ENCODE peak calls at places on chromosomes 2 and 18, in eight cellular contexts. One of them, this sample, is unnamed.

GRCh38 chr2:145740302-145740701 is 1220.4 kb upstream of the ZEB2 start:
- DNase-seq in IMR-90: peak
- DNase-seq in A549: no peak
- DNase-seq in prostate gland: no peak
- DNase-seq in Peyer's patch: no peak
- DNase-seq in GM12892: no peak
- DNase-seq in body of pancreas: no peak
- DNase-seq in esophagus squamous epithelium: no peak
- DNase-seq in this sample: no peak

GRCh38 chr2:28334527-28334891 is 58.1 kb upstream of the FOSL2 start:
- DNase-seq in IMR-90: no peak
- DNase-seq in A549: no peak
- DNase-seq in prostate gland: no peak
- DNase-seq in Peyer's patch: peak
- DNase-seq in GM12892: no peak
- DNase-seq in body of pancreas: no peak
- DNase-seq in esophagus squamous epithelium: no peak
- DNase-seq in this sample: no peak

GRCh38 chr2:74286725-74287124 is 56.5 kb downstream of the SLC4A5 start:
- DNase-seq in IMR-90: no peak
- DNase-seq in A549: no peak
- DNase-seq in prostate gland: no peak
- DNase-seq in Peyer's patch: no peak
- DNase-seq in GM12892: no peak
- DNase-seq in body of pancreas: no peak
- DNase-seq in esophagus squamous epithelium: no peak
- DNase-seq in this sample: no peak

GRCh38 chr2:104793971-104794370 is 59.9 kb upstream of the POU3F3 start:
- DNase-seq in IMR-90: no peak
- DNase-seq in A549: no peak
- DNase-seq in prostate gland: no peak
- DNase-seq in Peyer's patch: no peak
- DNase-seq in GM12892: no peak
- DNase-seq in body of pancreas: no peak
- DNase-seq in esophagus squamous epithelium: no peak
- DNase-seq in this sample: no peak

GRCh38 chr2:6637329-6637728 is 228.4 kb downstream of the CMPK2 start:
- DNase-seq in IMR-90: no peak
- DNase-seq in A549: no peak
- DNase-seq in prostate gland: no peak
- DNase-seq in Peyer's patch: no peak
- DNase-seq in GM12892: no peak
- DNase-seq in body of pancreas: no peak
- DNase-seq in esophagus squamous epithelium: no peak
- DNase-seq in this sample: no peak

GRCh38 chr2:66531156-66531555 is 96.2 kb downstream of the MEIS1 start:
- DNase-seq in IMR-90: peak
- DNase-seq in A549: no peak
- DNase-seq in prostate gland: no peak
- DNase-seq in Peyer's patch: no peak
- DNase-seq in GM12892: no peak
- DNase-seq in body of pancreas: no peak
- DNase-seq in esophagus squamous epithelium: no peak
- DNase-seq in this sample: no peak

GRCh38 chr18:24368749-24369148 is 28.9 kb downstream of the OSBPL1A start:
- DNase-seq in IMR-90: peak
- DNase-seq in A549: no peak
- DNase-seq in prostate gland: no peak
- DNase-seq in Peyer's patch: no peak
- DNase-seq in GM12892: no peak
- DNase-seq in body of pancreas: no peak
- DNase-seq in esophagus squamous epithelium: no peak
- DNase-seq in this sample: no peak

GRCh38 chr18:35611518-35611917 is 30.0 kb downstream of the GALNT1 start:
- DNase-seq in IMR-90: no peak
- DNase-seq in A549: no peak
- DNase-seq in prostate gland: no peak
- DNase-seq in Peyer's patch: no peak
- DNase-seq in GM12892: no peak
- DNase-seq in body of pancreas: no peak
- DNase-seq in esophagus squamous epithelium: no peak
- DNase-seq in this sample: no peak

GRCh38 chr2:217795706-217796465 is 206.9 kb downstream of the TNS1 start:
- DNase-seq in IMR-90: no peak
- DNase-seq in A549: no peak
- DNase-seq in prostate gland: no peak
- DNase-seq in Peyer's patch: no peak
- DNase-seq in GM12892: no peak
- DNase-seq in body of pancreas: no peak
- DNase-seq in esophagus squamous epithelium: no peak
- DNase-seq in this sample: no peak

GRCh38 chr18:28176933-28177827 is at the start of gene CDH2:
- DNase-seq in IMR-90: peak
- DNase-seq in A549: peak
- DNase-seq in prostate gland: no peak
- DNase-seq in Peyer's patch: peak
- DNase-seq in GM12892: peak
- DNase-seq in body of pancreas: no peak
- DNase-seq in esophagus squamous epithelium: no peak
- DNase-seq in this sample: peak

GRCh38 chr2:229920011-229920781 is 1.6 kb downstream of the TRIP12 start:
- DNase-seq in IMR-90: no peak
- DNase-seq in A549: no peak
- DNase-seq in prostate gland: peak
- DNase-seq in Peyer's patch: no peak
- DNase-seq in GM12892: no peak
- DNase-seq in body of pancreas: no peak
- DNase-seq in esophagus squamous epithelium: no peak
- DNase-seq in this sample: no peak
- TF ChIP-seq POLR2A in IMR-90: no peak
- TF ChIP-seq POLR2A in A549: no peak
- TF ChIP-seq POLR2A in prostate gland: no peak
- TF ChIP-seq POLR2A in Peyer's patch: no peak
- TF ChIP-seq POLR2A in GM12892: no peak
- TF ChIP-seq POLR2A in body of pancreas: no peak
- TF ChIP-seq POLR2A in esophagus squamous epithelium: no peak
- TF ChIP-seq POLR2A in this sample: no peak

GRCh38 chr18:10525563-10526210 is at the start of gene NAPG:
- DNase-seq in IMR-90: peak
- DNase-seq in A549: peak
- DNase-seq in prostate gland: peak
- DNase-seq in Peyer's patch: peak
- DNase-seq in GM12892: peak
- DNase-seq in body of pancreas: peak
- DNase-seq in esophagus squamous epithelium: peak
- DNase-seq in this sample: peak
- TF ChIP-seq POLR2A in IMR-90: peak
- TF ChIP-seq POLR2A in A549: peak
- TF ChIP-seq POLR2A in prostate gland: peak
- TF ChIP-seq POLR2A in Peyer's patch: no peak
- TF ChIP-seq POLR2A in GM12892: peak
- TF ChIP-seq POLR2A in body of pancreas: peak
- TF ChIP-seq POLR2A in esophagus squamous epithelium: peak
- TF ChIP-seq POLR2A in this sample: peak

GRCh38 chr2:112055833-112056625 is 960 bp downstream of the TMEM87B start:
- DNase-seq in IMR-90: peak
- DNase-seq in A549: peak
- DNase-seq in prostate gland: peak
- DNase-seq in Peyer's patch: no peak
- DNase-seq in GM12892: no peak
- DNase-seq in body of pancreas: peak
- DNase-seq in esophagus squamous epithelium: no peak
- DNase-seq in this sample: peak
- TF ChIP-seq POLR2A in IMR-90: peak
- TF ChIP-seq POLR2A in A549: no peak
- TF ChIP-seq POLR2A in prostate gland: peak
- TF ChIP-seq POLR2A in Peyer's patch: peak
- TF ChIP-seq POLR2A in GM12892: no peak
- TF ChIP-seq POLR2A in body of pancreas: peak
- TF ChIP-seq POLR2A in esophagus squamous epithelium: no peak
- TF ChIP-seq POLR2A in this sample: no peak

DNA sequence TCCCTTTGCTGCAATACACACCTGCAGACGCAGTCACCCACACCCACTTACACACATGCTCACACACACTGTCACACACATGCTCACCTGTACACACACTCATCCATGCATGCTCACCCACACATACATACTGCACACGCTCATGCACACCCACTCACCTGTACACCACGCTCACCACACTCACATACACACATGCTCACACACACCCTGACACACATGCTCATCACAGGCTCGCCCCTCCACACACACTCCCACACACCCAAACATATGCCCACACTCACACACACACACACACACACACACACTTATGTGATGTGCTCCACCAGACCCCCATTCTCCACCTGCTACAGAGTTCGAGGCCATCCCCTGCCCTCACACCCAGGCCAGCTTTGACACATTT is 22.8 kb upstream of the CREG2 start:
- DNase-seq in IMR-90: no peak
- DNase-seq in A549: no peak
- DNase-seq in prostate gland: no peak
- DNase-seq in Peyer's patch: no peak
- DNase-seq in GM12892: no peak
- DNase-seq in body of pancreas: no peak
- DNase-seq in esophagus squamous epithelium: no peak
- DNase-seq in this sample: no peak
- TF ChIP-seq POLR2A in IMR-90: no peak
- TF ChIP-seq POLR2A in A549: no peak
- TF ChIP-seq POLR2A in prostate gland: no peak
- TF ChIP-seq POLR2A in Peyer's patch: no peak
- TF ChIP-seq POLR2A in GM12892: no peak
- TF ChIP-seq POLR2A in body of pancreas: no peak
- TF ChIP-seq POLR2A in esophagus squamous epithelium: no peak
- TF ChIP-seq POLR2A in this sample: no peak

GRCh38 chr18:76453057-76453561 is 41.9 kb downstream of the ZNF516 start:
- DNase-seq in IMR-90: no peak
- DNase-seq in A549: no peak
- DNase-seq in prostate gland: no peak
- DNase-seq in Peyer's patch: no peak
- DNase-seq in GM12892: no peak
- DNase-seq in body of pancreas: no peak
- DNase-seq in esophagus squamous epithelium: no peak
- DNase-seq in this sample: no peak
- TF ChIP-seq POLR2A in IMR-90: no peak
- TF ChIP-seq POLR2A in A549: no peak
- TF ChIP-seq POLR2A in prostate gland: no peak
- TF ChIP-seq POLR2A in Peyer's patch: no peak
- TF ChIP-seq POLR2A in GM12892: no peak
- TF ChIP-seq POLR2A in body of pancreas: no peak
- TF ChIP-seq POLR2A in esophagus squamous epithelium: no peak
- TF ChIP-seq POLR2A in this sample: no peak

GRCh38 chr2:45173513-45173912 is 164.3 kb upstream of the SIX2 start:
- DNase-seq in IMR-90: peak
- DNase-seq in A549: peak
- DNase-seq in prostate gland: no peak
- DNase-seq in Peyer's patch: no peak
- DNase-seq in GM12892: no peak
- DNase-seq in body of pancreas: peak
- DNase-seq in esophagus squamous epithelium: no peak
- DNase-seq in this sample: peak
- TF ChIP-seq POLR2A in IMR-90: no peak
- TF ChIP-seq POLR2A in A549: no peak
- TF ChIP-seq POLR2A in prostate gland: no peak
- TF ChIP-seq POLR2A in Peyer's patch: no peak
- TF ChIP-seq POLR2A in GM12892: no peak
- TF ChIP-seq POLR2A in body of pancreas: no peak
- TF ChIP-seq POLR2A in esophagus squamous epithelium: no peak
- TF ChIP-seq POLR2A in this sample: no peak

GRCh38 chr18:77116201-77117080 is 16.1 kb downstream of the MBP start:
- DNase-seq in IMR-90: no peak
- DNase-seq in A549: no peak
- DNase-seq in prostate gland: no peak
- DNase-seq in Peyer's patch: no peak
- DNase-seq in GM12892: no peak
- DNase-seq in body of pancreas: no peak
- DNase-seq in esophagus squamous epithelium: no peak
- DNase-seq in this sample: no peak

GRCh38 chr18:77114070-77114563 is 18.5 kb downstream of the MBP start:
- DNase-seq in IMR-90: no peak
- DNase-seq in A549: no peak
- DNase-seq in prostate gland: no peak
- DNase-seq in Peyer's patch: no peak
- DNase-seq in GM12892: no peak
- DNase-seq in body of pancreas: no peak
- DNase-seq in esophagus squamous epithelium: no peak
- DNase-seq in this sample: no peak

GRCh38 chr18:77115461-77115907 is 17.1 kb downstream of the MBP start:
- DNase-seq in IMR-90: no peak
- DNase-seq in A549: no peak
- DNase-seq in prostate gland: no peak
- DNase-seq in Peyer's patch: no peak
- DNase-seq in GM12892: no peak
- DNase-seq in body of pancreas: no peak
- DNase-seq in esophagus squamous epithelium: no peak
- DNase-seq in this sample: no peak

GRCh38 chr18:77113361-77114069 is 19.1 kb downstream of the MBP start:
- DNase-seq in IMR-90: no peak
- DNase-seq in A549: no peak
- DNase-seq in prostate gland: no peak
- DNase-seq in Peyer's patch: no peak
- DNase-seq in GM12892: no peak
- DNase-seq in body of pancreas: no peak
- DNase-seq in esophagus squamous epithelium: no peak
- DNase-seq in this sample: no peak

GRCh38 chr18:77114564-77115391 is 17.8 kb downstream of the MBP start:
- DNase-seq in IMR-90: peak
- DNase-seq in A549: peak
- DNase-seq in prostate gland: peak
- DNase-seq in Peyer's patch: peak
- DNase-seq in GM12892: no peak
- DNase-seq in body of pancreas: peak
- DNase-seq in esophagus squamous epithelium: peak
- DNase-seq in this sample: no peak
- TF ChIP-seq POLR2A in IMR-90: no peak
- TF ChIP-seq POLR2A in A549: no peak
- TF ChIP-seq POLR2A in prostate gland: no peak
- TF ChIP-seq POLR2A in Peyer's patch: no peak
- TF ChIP-seq POLR2A in GM12892: peak
- TF ChIP-seq POLR2A in body of pancreas: peak
- TF ChIP-seq POLR2A in esophagus squamous epithelium: no peak
- TF ChIP-seq POLR2A in this sample: no peak